ENCODE peak calls at places on chromosomes 13 and 19, in four cellular contexts. L is PC-9, S is hepatocyte, M is PC-3. G is an unnamed sample. For H3K9me2, the result is how much of the 10 kb centered on the place peaks cover.

GRCh38 chr19:41850381-41850780 is 5.5 kb downstream of the DMRTC2 start:
- DNase-seq in S (no peak), M (no peak), L (no peak), G (no peak)

GRCh38 chr19:3146677-3147100 is 10.9 kb downstream of the GNA15 start:
- DNase-seq in S (no peak), M (peak), L (peak), G (peak)

GRCh38 chr13:94710081-94710809 is 2.1 kb downstream of the SOX21 start:
- DNase-seq in M (peak), L (no peak), S (no peak), G (no peak)

GRCh38 chr13:26616126-26616525 is 58.6 kb downstream of the WASF3 start:
- DNase-seq in S (no peak), M (peak), L (no peak), G (no peak)

GRCh38 chr13:114049626-114050101 is 75.8 kb upstream of the C13orf46 start:
- DNase-seq in L (no peak), S (no peak), M (no peak), G (no peak)

GRCh38 chr19:13797870-13798269 is 2.6 kb downstream of the ZSWIM4 start:
- DNase-seq in M (peak), L (peak), S (no peak), G (no peak)

GRCh38 chr13:39900106-39900750 is 244.8 kb downstream of the COG6 start:
- DNase-seq in L (no peak), M (no peak), S (no peak), G (no peak)

GRCh38 chr19:9968820-9969687 is 32.7 kb upstream of the OLFM2 start:
- DNase-seq in S (no peak), L (no peak), M (no peak), G (no peak)

GRCh38 chr19:44741841-44742352 is 6.6 kb upstream of the BCL3 start:
- DNase-seq in S (peak), M (peak), L (peak), G (no peak)

GRCh38 chr19:1469936-1470863 is 8.8 kb downstream of the C19orf25 start:
- DNase-seq in L (peak), M (peak), S (peak), G (peak)

GRCh38 chr19:14959263-14959662 is 18.0 kb downstream of the OR7C2 start:
- DNase-seq in S (no peak), M (no peak), L (no peak), G (no peak)

GRCh38 chr19:8512991-8513686 is 828 bp downstream of the ZNF414 start:
- DNase-seq in M (no peak), L (no peak), S (no peak), G (no peak)

GRCh38 chr19:15098505-15098904 is 8.7 kb upstream of the SYDE1 start:
- DNase-seq in M (no peak), S (no peak), L (no peak), G (no peak)

GRCh38 chr19:9407827-9408226 is 27.5 kb downstream of the ZNF266 start:
- DNase-seq in S (no peak), L (no peak), M (no peak), G (no peak)

GRCh38 chr13:37985281-37985680 is 115.7 kb upstream of the TRPC4 start:
- DNase-seq in S (no peak), L (no peak), M (no peak), G (no peak)

GRCh38 chr19:34332027-34332786 is 32.8 kb upstream of the GPI start:
- DNase-seq in S (no peak), L (no peak), M (no peak), G (no peak)

GRCh38 chr13:20773194-20774080 is at the start of gene EEF1AKMT1:
- DNase-seq in L (peak), M (peak), S (peak), G (peak)

GRCh38 chr19:28940751-28941500 is 272.0 kb downstream of the UQCRFS1 start:
- DNase-seq in M (no peak), L (no peak), S (no peak), G (no peak)

GRCh38 chr13:94464771-94465170 is 14.7 kb downstream of the DCT start:
- DNase-seq in L (no peak), M (no peak), S (no peak), G (no peak)

GRCh38 chr13:40664100-40665060 is 2.1 kb downstream of the FOXO1 start:
- DNase-seq in M (peak), S (peak), L (peak), G (peak)

GRCh38 chr13:98405107-98405571 is 171.8 kb downstream of the STK24 start:
- DNase-seq in L (no peak), S (peak), M (no peak), G (no peak)

GRCh38 chr13:110047511-110047910 is 259.4 kb downstream of the COL4A1 start:
- DNase-seq in L (no peak), M (peak), S (peak), G (no peak)

GRCh38 chr19:19361075-19361594 is 40.5 kb downstream of the MAU2 start:
- DNase-seq in M (peak), L (peak), S (peak), G (peak)

GRCh38 chr13:40401911-40402776 is 264.3 kb downstream of the FOXO1 start:
- DNase-seq in S (peak), L (peak), M (peak), G (no peak)

GRCh38 chr13:101429733-101430132 is 13.4 kb upstream of the NALCN start:
- DNase-seq in S (no peak), M (no peak), L (no peak), G (no peak)

GRCh38 chr13:112911285-112911701 is 57.7 kb upstream of the MCF2L start:
- DNase-seq in M (no peak), S (no peak), L (no peak), G (no peak)

GRCh38 chr13:97001641-97002040 is 7.4 kb upstream of the OXGR1 start:
- DNase-seq in M (no peak), L (no peak), S (no peak), G (no peak)

GRCh38 chr19:28457620-28458019 is 755.3 kb downstream of the UQCRFS1 start:
- DNase-seq in S (no peak), M (no peak), L (no peak), G (no peak)

GRCh38 chr13:108044929-108045328 is 170.4 kb downstream of the LIG4 start:
- DNase-seq in M (no peak), L (no peak), S (no peak), G (no peak)

GRCh38 chr13:104426435-104426834 is 1360.2 kb upstream of the SLC10A2 start:
- DNase-seq in L (no peak), M (no peak), S (no peak), G (no peak)

GRCh38 chr13:95641961-95642621 is 2.4 kb downstream of the DZIP1 start:
- DNase-seq in M (no peak), L (no peak), S (peak), G (no peak)

GRCh38 chr19:8459520-8460260 is 14.9 kb downstream of the HNRNPM start:
- DNase-seq in S (no peak), M (peak), L (peak), G (no peak)

GRCh38 chr19:55441319-55441691 is 1.8 kb downstream of the SHISA7 start:
- DNase-seq in S (no peak), M (no peak), L (no peak), G (no peak)

GRCh38 chr13:27053235-27053884 is 118.3 kb downstream of the USP12 start:
- DNase-seq in S (no peak), M (no peak), L (peak), G (no peak)

GRCh38 chr19:43444531-43445340 is 20.7 kb downstream of the LYPD3 start:
- DNase-seq in M (no peak), L (no peak), S (no peak), G (no peak)

GRCh38 chr13:110374644-110375370 is 67.7 kb downstream of the COL4A2 start:
- DNase-seq in L (no peak), M (no peak), S (no peak), G (no peak)

GRCh38 chr13:105608132-105608531 is 927.3 kb downstream of the EFNB2 start:
- DNase-seq in S (no peak), L (no peak), M (no peak), G (no peak)

GRCh38 chr13:105616313-105617075 is 919.0 kb downstream of the EFNB2 start:
- DNase-seq in M (peak), S (no peak), L (no peak), G (no peak)

GRCh38 chr13:105612541-105612940 is 922.9 kb downstream of the EFNB2 start:
- DNase-seq in S (no peak), M (no peak), L (no peak), G (no peak)

GRCh38 chr13:105611424-105611823 is 924.0 kb downstream of the EFNB2 start:
- DNase-seq in L (peak), S (no peak), M (no peak), G (no peak)
- H3K9me2 ChIP-seq in L (under half), S (under half), M (under half), G (under half)

GRCh38 chr13:99813346-99814095 is 158.0 kb downstream of the ZIC5 start:
- DNase-seq in M (no peak), S (no peak), L (no peak), G (no peak)

GRCh38 chr13:99808786-99809185 is 162.8 kb downstream of the ZIC5 start:
- DNase-seq in M (no peak), S (no peak), L (no peak), G (no peak)

GRCh38 chr13:99809931-99810330 is 161.6 kb downstream of the ZIC5 start:
- DNase-seq in L (no peak), M (no peak), S (peak), G (no peak)

GRCh38 chr13:99812611-99813010 is 159.0 kb downstream of the ZIC5 start:
- DNase-seq in S (no peak), M (peak), L (peak), G (no peak)

GRCh38 chr13:99811067-99811715 is 160.4 kb downstream of the ZIC5 start:
- DNase-seq in S (no peak), L (no peak), M (no peak), G (no peak)
- H3K4me2 ChIP-seq in S (no peak), L (no peak), M (no peak), G (no peak)

GRCh38 chr19:48614436-48615144 is at the start of gene FAM83E:
- DNase-seq in M (peak), L (peak), S (peak), G (no peak)
- H3K27ac ChIP-seq in M (no peak), L (peak), S (peak), G (no peak)

GRCh38 chr19:31413353-31413752 is 64.1 kb upstream of the TSHZ3 start:
- DNase-seq in S (no peak), L (no peak), M (no peak), G (no peak)

GRCh38 chr19:31402931-31403330 is 53.7 kb upstream of the TSHZ3 start:
- DNase-seq in M (no peak), S (no peak), L (no peak), G (no peak)

GRCh38 chr19:31406106-31406505 is 56.9 kb upstream of the TSHZ3 start:
- DNase-seq in S (no peak), M (no peak), L (no peak), G (no peak)

GRCh38 chr19:31408460-31409124 is 59.4 kb upstream of the TSHZ3 start:
- DNase-seq in M (peak), S (peak), L (no peak), G (no peak)
- H3K9me2 ChIP-seq in M (under half), S (under half), L (under half), G (under half)

GRCh38 chr19:40804783-40805242 is 5.8 kb downstream of the EGLN2 start:
- DNase-seq in S (no peak), L (no peak), M (no peak), G (no peak)
- H3K4me2 ChIP-seq in S (peak), L (no peak), M (no peak), G (no peak)

G was measured in MM.1S.